ENCODE peak calls at places on chromosome 22, in four cellular contexts. C, Y, Q and B are unnamed samples.

GRCh38 chr22:45441158-45441557 is 27.7 kb downstream of the RIBC2 start:
- DNase-seq in C (peak; percentile 71), Y (no peak), Q (peak; percentile 72), B (peak; percentile 54)

GRCh38 chr22:41469218-41469851 is 418 bp downstream of the ACO2 start:
- DNase-seq in C (peak; percentile 75), Y (no peak), Q (peak; percentile 3), B (no peak)

GRCh38 chr22:45577746-45578523 is 75.3 kb downstream of the FBLN1 start:
- DNase-seq in C (peak; percentile 91), Y (peak; percentile 65), Q (peak; percentile 87), B (peak; percentile 86)

GRCh38 chr22:48098243-48098935 is 1335.9 kb downstream of the TBC1D22A start:
- DNase-seq in C (no peak), Y (peak; percentile 12), Q (no peak), B (no peak)

GRCh38 chr22:42613869-42614268 is 814 bp downstream of the POLDIP3 start:
- DNase-seq in C (no peak), Y (no peak), Q (peak; percentile 28), B (no peak)

GRCh38 chr22:48096411-48096810 is 1334.0 kb downstream of the TBC1D22A start:
- DNase-seq in C (no peak), Y (no peak), Q (no peak), B (no peak)

GRCh38 chr22:21690401-21690801 is 24.6 kb downstream of the PPIL2 start:
- DNase-seq in C (no peak), Y (no peak), Q (no peak), B (no peak)

GRCh38 chr22:42268852-42269406 is 1.5 kb downstream of the TCF20 start:
- DNase-seq in C (no peak), Y (no peak), Q (no peak), B (no peak)

GRCh38 chr22:41772645-41773044 is 27.8 kb upstream of the CCDC134 start:
- DNase-seq in C (no peak), Y (no peak), Q (no peak), B (no peak)

GRCh38 chr22:44276706-44277403 is 35.9 kb downstream of the SHISAL1 start:
- DNase-seq in C (peak; percentile 6), Y (no peak), Q (no peak), B (no peak)

GRCh38 chr22:21579474-21579851 is 11.9 kb downstream of the UBE2L3 start:
- DNase-seq in C (no peak), Y (no peak), Q (no peak), B (no peak)

GRCh38 chr22:47267531-47268282 is 505.3 kb downstream of the TBC1D22A start:
- DNase-seq in C (no peak), Y (no peak), Q (no peak), B (no peak)

GRCh38 chr22:42930810-42931420 is 73.8 kb upstream of the ARFGAP3 start:
- DNase-seq in C (peak; percentile 74), Y (no peak), Q (no peak), B (no peak)

GRCh38 chr22:49272546-49273125 is 555.0 kb downstream of the BRD1 start:
- DNase-seq in C (no peak), Y (no peak), Q (no peak), B (no peak)

GRCh38 chr22:21931056-21931455 is 21.6 kb downstream of the PPM1F start:
- DNase-seq in C (no peak), Y (no peak), Q (no peak), B (no peak)

GRCh38 chr22:47143249-47143938 is 380.9 kb downstream of the TBC1D22A start:
- DNase-seq in C (no peak), Y (no peak), Q (no peak), B (no peak)

GRCh38 chr22:48748113-48748859 is 1079.4 kb downstream of the BRD1 start:
- DNase-seq in C (no peak), Y (no peak), Q (no peak), B (no peak)

GRCh38 chr22:48373626-48374173 is 1454.0 kb downstream of the BRD1 start:
- DNase-seq in C (no peak), Y (no peak), Q (no peak), B (no peak)

GRCh38 chr22:33841281-33842005 is 78.8 kb downstream of the LARGE1 start:
- DNase-seq in C (no peak), Y (no peak), Q (no peak), B (no peak)

GRCh38 chr22:25774575-25775026 is 32.6 kb downstream of the MYO18B start:
- DNase-seq in C (peak; percentile 37), Y (no peak), Q (no peak), B (peak; percentile 43)

GRCh38 chr22:30857791-30858190 is 110.8 kb downstream of the MORC2 start:
- DNase-seq in C (no peak), Y (no peak), Q (no peak), B (no peak)

GRCh38 chr22:20283674-20284066 is 15.6 kb upstream of the RTN4R start:
- DNase-seq in C (no peak), Y (no peak), Q (no peak), B (no peak)

GRCh38 chr22:47043835-47044721 is 281.6 kb downstream of the TBC1D22A start:
- DNase-seq in C (peak; percentile 34), Y (no peak), Q (peak; percentile 28), B (peak; percentile 9)

GRCh38 chr22:41551882-41552582 is 7.8 kb upstream of the POLR3H start:
- DNase-seq in C (no peak), Y (no peak), Q (no peak), B (peak; percentile 30)

GRCh38 chr22:41532908-41533825 is 11.1 kb downstream of the POLR3H start:
- DNase-seq in C (peak; percentile 92), Y (peak; percentile 60), Q (peak; percentile 70), B (peak; percentile 61)

GRCh38 chr22:45448431-45448830 is 34.9 kb downstream of the RIBC2 start:
- DNase-seq in C (peak; percentile 88), Y (no peak), Q (peak; percentile 79), B (no peak)

GRCh38 chr22:40345801-40346177 is 511 bp upstream of the ADSL start:
- DNase-seq in C (peak; percentile 60), Y (peak; percentile 41), Q (peak; percentile 47), B (peak; percentile 44)

GRCh38 chr22:17910561-17911311 is 113.6 kb downstream of the MICAL3 start:
- DNase-seq in C (peak; percentile 93), Y (no peak), Q (peak; percentile 83), B (peak; percentile 81)

GRCh38 chr22:40721266-40721665 is 42.0 kb downstream of the MCHR1 start:
- DNase-seq in C (peak; percentile 9), Y (no peak), Q (no peak), B (peak; percentile 90)

GRCh38 chr22:20217563-20217962 is 50.6 kb downstream of the RTN4R start:
- DNase-seq in C (no peak), Y (no peak), Q (no peak), B (no peak)

GRCh38 chr22:23831261-23831660 is 7.5 kb downstream of the DERL3 start:
- DNase-seq in C (peak; percentile 49), Y (no peak), Q (no peak), B (no peak)

GRCh38 chr22:23832226-23833016 is 6.4 kb downstream of the DERL3 start:
- DNase-seq in C (peak; percentile 28), Y (no peak), Q (no peak), B (no peak)

GRCh38 chr22:23829845-23830372 is 8.9 kb downstream of the DERL3 start:
- DNase-seq in C (no peak), Y (no peak), Q (peak; percentile 89), B (no peak)

GRCh38 chr22:23833017-23833795 is 5.6 kb downstream of the DERL3 start:
- DNase-seq in C (peak; percentile 48), Y (no peak), Q (no peak), B (no peak)

DNA sequence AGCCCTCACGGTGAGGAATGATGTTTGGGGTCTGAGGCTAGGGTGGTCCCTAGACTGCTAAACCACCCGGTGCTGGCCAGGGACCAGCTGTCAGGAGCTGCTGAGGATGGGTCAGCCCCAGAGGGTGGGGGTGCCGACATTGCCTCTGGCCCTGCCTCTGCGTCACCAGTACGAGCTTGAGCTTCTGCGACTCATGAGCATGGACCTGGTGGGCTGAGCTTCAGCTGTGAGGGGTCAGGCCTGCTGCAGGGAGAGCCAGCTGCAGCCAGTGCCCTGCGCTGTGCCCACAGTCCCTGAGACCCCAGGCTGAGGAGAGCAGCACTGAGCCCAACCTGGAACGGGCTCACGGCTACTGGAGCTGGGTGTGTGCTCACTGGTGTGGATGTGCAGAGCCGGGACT is 7.0 kb downstream of the DERL3 start:
- DNase-seq in C (peak; percentile 44), Y (no peak), Q (no peak), B (no peak)
- H3K4me1 ChIP-seq in C (peaks cover 60% of the 10 kb centered on the region), Y (no peaks in the 10 kb centered on the region), Q (peaks cover 29% of the 10 kb centered on the region), B (no peaks in the 10 kb centered on the region)

GRCh38 chr22:28346308-28346707 is 333.3 kb downstream of the TTC28 start:
- DNase-seq in C (no peak), Y (no peak), Q (no peak), B (no peak)

GRCh38 chr22:28341001-28341400 is 338.6 kb downstream of the TTC28 start:
- DNase-seq in C (no peak), Y (no peak), Q (peak; percentile 50), B (no peak)

GRCh38 chr22:28348613-28349012 is 331.0 kb downstream of the TTC28 start:
- DNase-seq in C (no peak), Y (no peak), Q (no peak), B (no peak)

GRCh38 chr22:28345304-28345703 is 334.3 kb downstream of the TTC28 start:
- DNase-seq in C (no peak), Y (no peak), Q (peak; percentile 9), B (no peak)

GRCh38 chr22:28344893-28345292 is 334.7 kb downstream of the TTC28 start:
- DNase-seq in C (no peak), Y (no peak), Q (peak; percentile 6), B (no peak)
- H3K4me3 ChIP-seq in C (no peak overlapping the region), Y (no peak overlapping the region), Q (no peak overlapping the region), B (no peak overlapping the region)

GRCh38 chr22:37678372-37678771 is 2.9 kb downstream of the LGALS1 start:
- DNase-seq in C (no peak), Y (no peak), Q (no peak), B (no peak)

GRCh38 chr22:37674248-37674647 is 1.2 kb upstream of the LGALS1 start:
- DNase-seq in C (no peak), Y (no peak), Q (no peak), B (no peak)

GRCh38 chr22:37675930-37676571 is 615 bp downstream of the LGALS1 start:
- DNase-seq in C (peak; percentile 88), Y (peak; percentile 35), Q (peak; percentile 45), B (peak; percentile 77)

GRCh38 chr22:37674951-37675929 is at the start of gene LGALS1:
- DNase-seq in C (peak; percentile 98), Y (peak; percentile 66), Q (peak; percentile 98), B (peak; percentile 96)

GRCh38 chr22:37676691-37677627 is 1.5 kb downstream of the LGALS1 start:
- DNase-seq in C (peak; percentile 93), Y (peak; percentile 88), Q (peak; percentile 98), B (peak; percentile 90)
- H3K4me1 ChIP-seq in C (peaks cover 31% of the 10 kb centered on the region), Y (peaks cover 44% of the 10 kb centered on the region), Q (peaks cover 3% of the 10 kb centered on the region), B (peaks cover 9% of the 10 kb centered on the region)

DNA sequence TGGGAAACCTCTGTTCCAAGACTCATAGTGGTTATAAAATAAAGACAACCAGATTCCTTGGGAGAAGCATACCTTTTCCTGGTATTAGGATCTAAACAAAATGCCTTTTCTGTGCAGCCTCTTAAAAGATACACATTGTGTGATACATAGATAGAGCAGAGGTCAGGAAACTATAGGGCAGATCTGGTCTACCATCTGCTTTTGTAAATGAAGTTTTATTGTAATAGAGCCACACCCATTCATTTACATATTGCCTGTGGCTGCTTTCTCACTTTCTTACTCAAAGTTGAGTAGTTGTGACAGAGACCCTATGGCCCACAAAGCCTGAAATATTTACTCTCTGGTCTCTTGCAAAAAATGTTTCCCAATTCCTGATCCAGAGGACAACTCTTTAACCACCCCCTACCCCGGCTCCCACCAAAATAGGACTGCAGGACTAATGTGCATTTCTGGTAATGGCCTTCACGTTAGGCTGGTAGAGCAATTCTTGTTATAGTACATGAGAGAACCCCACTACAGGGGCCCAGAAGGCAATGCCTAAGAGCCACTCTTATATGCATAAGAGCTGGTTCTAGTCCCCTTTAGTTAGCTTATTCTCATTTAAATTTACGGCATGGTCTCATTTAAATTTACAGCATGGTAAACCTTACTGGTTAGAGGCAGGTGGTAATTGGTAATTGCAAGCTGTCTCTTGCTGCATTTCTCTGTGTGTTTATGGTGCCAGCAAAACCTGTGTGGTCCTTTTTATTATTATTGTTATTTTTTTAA is 76.8 kb upstream of the YWHAH start:
- DNase-seq in C (no peak), Y (no peak), Q (no peak), B (no peak)
- H3K4me3 ChIP-seq in C (no peak overlapping the region), Y (no peak overlapping the region), Q (no peak overlapping the region), B (no peak overlapping the region)